ENCODE peak calls at places on chromosomes 6 and 20, in four cellular contexts. Q is naive B cell, M is glutamatergic neuron, X is A549. P is an unnamed sample.

GRCh38 chr20:38840053-38840893 is 34.8 kb downstream of the PPP1R16B start:
- DNase-seq in Q (no peak), M (peak; percentile 35), X (no peak), P (no peak)

GRCh38 chr20:35604444-35604750 is 11.2 kb upstream of the SPAG4 start:
- DNase-seq in Q (no peak), M (no peak), X (no peak), P (no peak)

GRCh38 chr20:18754030-18754659 is 59.4 kb upstream of the SCP2D1 start:
- DNase-seq in Q (no peak), M (no peak), X (no peak), P (no peak)

GRCh38 chr6:28771401-28772267 is 152.2 kb downstream of the TRIM27 start:
- DNase-seq in Q (no peak), M (peak; percentile 62), X (no peak), P (no peak)

GRCh38 chr6:113855500-113856010 is 1.6 kb upstream of the MARCKS start:
- DNase-seq in Q (peak; percentile 22), M (peak; percentile 62), X (peak; percentile 7), P (peak; percentile 51)

GRCh38 chr20:9349256-9349655 is 165.1 kb upstream of the LAMP5 start:
- DNase-seq in Q (no peak), M (no peak), X (no peak), P (no peak)

GRCh38 chr20:836188-836587 is 2.7 kb downstream of the FAM110A start:
- DNase-seq in Q (no peak), M (no peak), X (no peak), P (no peak)

GRCh38 chr20:58102252-58102651 is 126.2 kb downstream of the ANKRD60 start:
- DNase-seq in Q (no peak), M (no peak), X (no peak), P (no peak)

GRCh38 chr20:61980647-61981583 is 84.8 kb downstream of the TAF4 start:
- DNase-seq in Q (peak; percentile 8), M (no peak), X (peak; percentile 49), P (no peak)

GRCh38 chr6:148464319-148465010 is 121.8 kb downstream of the SASH1 start:
- DNase-seq in Q (peak; percentile 12), M (peak; percentile 74), X (peak; percentile 32), P (no peak)

GRCh38 chr20:3223937-3224680 is 14.8 kb downstream of the ITPA start:
- DNase-seq in Q (no peak), M (no peak), X (no peak), P (no peak)

GRCh38 chr6:71585472-71585871 is 296.9 kb downstream of the OGFRL1 start:
- DNase-seq in Q (no peak), M (no peak), X (no peak), P (no peak)

GRCh38 chr6:94300424-94301144 is 881.2 kb upstream of the EPHA7 start:
- DNase-seq in Q (no peak), M (no peak), X (no peak), P (no peak)

GRCh38 chr6:27582928-27583725 is 110.2 kb upstream of the ZNF184 start:
- DNase-seq in Q (no peak), M (peak; percentile 59), X (no peak), P (no peak)

GRCh38 chr6:88223298-88223697 is 57.2 kb upstream of the CNR1 start:
- DNase-seq in Q (no peak), M (no peak), X (no peak), P (no peak)

GRCh38 chr6:90425161-90425641 is 128.6 kb upstream of the BACH2 start:
- DNase-seq in Q (peak; percentile 25), M (no peak), X (no peak), P (no peak)

GRCh38 chr20:2697768-2698167 is 5.2 kb downstream of the EBF4 start:
- DNase-seq in Q (no peak), M (peak; percentile 54), X (no peak), P (no peak)

GRCh38 chr20:33079267-33079666 is at the start of gene BPIFB4:
- DNase-seq in Q (no peak), M (no peak), X (no peak), P (no peak)

GRCh38 chr6:143140767-143141166 is 80.1 kb downstream of the AIG1 start:
- DNase-seq in Q (no peak), M (no peak), X (no peak), P (no peak)

GRCh38 chr20:1875762-1876161 is 19.4 kb upstream of the SIRPA start:
- DNase-seq in Q (no peak), M (no peak), X (no peak), P (no peak)

GRCh38 chr6:17885079-17885478 is 102.4 kb downstream of the KIF13A start:
- DNase-seq in Q (no peak), M (no peak), X (no peak), P (no peak)

GRCh38 chr20:9945406-9945805 is 89.4 kb upstream of the ANKEF1 start:
- DNase-seq in Q (no peak), M (no peak), X (no peak), P (no peak)

GRCh38 chr20:5996765-5997164 is 46.3 kb downstream of the MCM8 start:
- DNase-seq in Q (peak; percentile 40), M (no peak), X (no peak), P (no peak)

GRCh38 chr6:119533603-119534279 is 184.2 kb upstream of the MAN1A1 start:
- DNase-seq in Q (no peak), M (no peak), X (no peak), P (no peak)